ENCODE peak calls at places on chromosomes 2 and 18, in seven cellular contexts. C is K562, J is H1, K is HCT116, U is GM12878, I is HepG2, X is SK-N-SH. W is an unnamed sample.

GRCh38 chr2:160376576-160376975 is 117.0 kb downstream of the RBMS1 start:
- DNase-seq in C (no peak), J (no peak), K (no peak), U (no peak), I (no peak), X (no peak), W (no peak)

GRCh38 chr2:31138037-31138962 is at the start of gene GALNT14:
- DNase-seq in C (no peak), J (peak), K (no peak), U (no peak), I (no peak), X (peak), W (peak)

GRCh38 chr2:182426082-182426914 is 538 bp downstream of the PDE1A start:
- DNase-seq in C (no peak), J (no peak), K (no peak), U (no peak), I (no peak), X (no peak), W (no peak)

GRCh38 chr18:76380791-76381405 is 114.1 kb downstream of the ZNF516 start:
- DNase-seq in C (peak), J (peak), K (peak), U (no peak), I (no peak), X (no peak), W (peak)

GRCh38 chr2:160582481-160583161 is 89.0 kb upstream of the RBMS1 start:
- DNase-seq in C (no peak), J (no peak), K (no peak), U (no peak), I (no peak), X (no peak), W (peak)

GRCh38 chr2:73386894-73387636 is 1.4 kb downstream of the ALMS1 start:
- DNase-seq in C (no peak), J (no peak), K (no peak), U (no peak), I (no peak), X (no peak), W (no peak)

GRCh38 chr2:16284941-16285625 is 344.7 kb downstream of the MYCN start:
- DNase-seq in C (no peak), J (no peak), K (no peak), U (no peak), I (no peak), X (no peak), W (no peak)

GRCh38 chr2:55232863-55233657 is 572 bp downstream of the RPS27A start:
- DNase-seq in C (peak), J (no peak), K (no peak), U (no peak), I (no peak), X (peak), W (no peak)

GRCh38 chr2:85602476-85603234 is at the start of gene TMEM150A:
- DNase-seq in C (peak), J (peak), K (peak), U (peak), I (peak), X (peak), W (peak)

GRCh38 chr2:226483745-226484619 is 315.6 kb downstream of the IRS1 start:
- DNase-seq in C (no peak), J (peak), K (no peak), U (no peak), I (peak), X (no peak), W (no peak)

GRCh38 chr2:226488034-226488433 is 311.6 kb downstream of the IRS1 start:
- DNase-seq in C (no peak), J (no peak), K (no peak), U (no peak), I (no peak), X (no peak), W (no peak)

GRCh38 chr2:226490172-226490571 is 309.4 kb downstream of the IRS1 start:
- DNase-seq in C (no peak), J (no peak), K (no peak), U (no peak), I (no peak), X (no peak), W (no peak)

GRCh38 chr2:226487573-226487972 is 312.0 kb downstream of the IRS1 start:
- DNase-seq in C (no peak), J (no peak), K (no peak), U (no peak), I (no peak), X (no peak), W (no peak)

GRCh38 chr2:226489765-226490164 is 309.9 kb downstream of the IRS1 start:
- DNase-seq in C (no peak), J (no peak), K (no peak), U (peak), I (no peak), X (no peak), W (no peak)
- TF ChIP-seq JUND in C (no peak), J (no peak), K (peak), U (no peak), I (no peak), X (peak), W (no peak)

DNA sequence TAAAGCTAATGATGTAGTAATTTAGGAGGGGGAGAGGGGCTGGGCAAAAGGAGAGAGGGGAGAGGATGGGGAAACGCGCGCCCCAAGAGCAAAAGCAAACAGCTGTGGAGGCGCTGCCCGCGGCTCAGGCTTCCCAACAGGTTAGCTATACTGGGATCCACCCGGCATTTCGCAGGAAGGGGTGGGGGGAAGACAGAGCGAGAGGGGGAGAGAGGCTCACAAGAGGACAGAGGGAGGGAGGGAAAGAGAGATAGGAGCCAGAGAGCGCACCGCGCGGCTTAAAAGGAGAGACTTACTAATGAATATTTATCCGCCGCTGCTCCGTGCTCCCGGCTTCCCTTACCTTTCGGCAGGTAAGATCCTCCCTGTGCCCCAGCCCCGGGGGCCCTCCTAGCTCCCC is 7.5 kb upstream of the SIX3 start:
- DNase-seq in C (no peak), J (no peak), K (no peak), U (no peak), I (no peak), X (peak), W (no peak)
- TF ChIP-seq JUND in C (no peak), J (no peak), K (no peak), U (no peak), I (no peak), X (no peak), W (no peak)

DNA sequence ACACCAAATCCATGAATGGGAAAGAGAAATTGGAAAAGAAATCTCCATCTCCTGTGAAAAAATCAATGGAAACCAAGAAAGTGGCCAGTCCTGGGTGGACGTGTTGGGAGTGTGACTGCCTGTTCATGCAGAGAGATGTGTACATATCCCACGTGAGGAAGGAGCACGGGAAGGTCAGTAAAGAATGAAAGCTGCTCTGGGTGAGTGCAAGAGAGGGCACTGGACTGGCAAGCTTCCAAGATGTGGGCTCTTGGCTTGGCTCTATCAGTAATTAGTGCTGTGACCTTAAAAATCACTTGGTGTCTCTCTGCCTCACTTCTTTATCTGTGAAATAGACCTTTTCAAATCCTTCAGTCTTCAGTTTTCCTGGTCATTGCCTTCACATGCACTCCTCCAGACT is 89.0 kb downstream of the ZNF532 start:
- DNase-seq in C (no peak), J (no peak), K (no peak), U (no peak), I (peak), X (peak), W (peak)
- TF ChIP-seq JUND in C (no peak), J (no peak), K (no peak), U (no peak), I (no peak), X (no peak), W (no peak)

GRCh38 chr2:176002684-176003225 is 688 bp upstream of the LNPK start:
- DNase-seq in C (peak), J (no peak), K (no peak), U (no peak), I (peak), X (no peak), W (no peak)
- TF ChIP-seq JUND in C (peak), J (no peak), K (no peak), U (no peak), I (no peak), X (no peak), W (no peak)

GRCh38 chr18:41199212-41199611 is 755.8 kb upstream of the PIK3C3 start:
- DNase-seq in C (no peak), J (no peak), K (no peak), U (no peak), I (no peak), X (no peak), W (no peak)

DNA sequence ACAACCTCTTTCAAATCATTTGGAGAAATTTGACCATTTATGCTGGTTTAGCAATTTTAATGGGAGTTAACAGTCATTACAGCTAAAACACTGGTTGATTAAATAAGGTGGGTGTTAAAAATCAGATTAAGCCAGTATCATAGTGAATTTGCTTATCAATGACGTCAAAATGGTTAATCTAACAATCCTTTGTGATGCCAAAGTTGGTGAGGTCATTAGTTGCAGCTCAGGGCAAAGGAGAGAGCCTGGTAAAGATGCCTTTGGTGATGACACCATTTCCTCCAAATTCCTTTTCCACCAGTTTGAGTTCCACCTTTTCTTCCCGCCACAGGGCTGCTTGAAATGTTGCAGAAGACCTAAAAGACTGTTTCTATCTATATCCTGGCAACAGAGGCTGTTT is 757.1 kb upstream of the PIK3C3 start:
- DNase-seq in C (no peak), J (no peak), K (no peak), U (no peak), I (no peak), X (no peak), W (no peak)
- TF ChIP-seq JUND in C (no peak), J (no peak), K (no peak), U (no peak), I (no peak), X (no peak), W (no peak)

DNA sequence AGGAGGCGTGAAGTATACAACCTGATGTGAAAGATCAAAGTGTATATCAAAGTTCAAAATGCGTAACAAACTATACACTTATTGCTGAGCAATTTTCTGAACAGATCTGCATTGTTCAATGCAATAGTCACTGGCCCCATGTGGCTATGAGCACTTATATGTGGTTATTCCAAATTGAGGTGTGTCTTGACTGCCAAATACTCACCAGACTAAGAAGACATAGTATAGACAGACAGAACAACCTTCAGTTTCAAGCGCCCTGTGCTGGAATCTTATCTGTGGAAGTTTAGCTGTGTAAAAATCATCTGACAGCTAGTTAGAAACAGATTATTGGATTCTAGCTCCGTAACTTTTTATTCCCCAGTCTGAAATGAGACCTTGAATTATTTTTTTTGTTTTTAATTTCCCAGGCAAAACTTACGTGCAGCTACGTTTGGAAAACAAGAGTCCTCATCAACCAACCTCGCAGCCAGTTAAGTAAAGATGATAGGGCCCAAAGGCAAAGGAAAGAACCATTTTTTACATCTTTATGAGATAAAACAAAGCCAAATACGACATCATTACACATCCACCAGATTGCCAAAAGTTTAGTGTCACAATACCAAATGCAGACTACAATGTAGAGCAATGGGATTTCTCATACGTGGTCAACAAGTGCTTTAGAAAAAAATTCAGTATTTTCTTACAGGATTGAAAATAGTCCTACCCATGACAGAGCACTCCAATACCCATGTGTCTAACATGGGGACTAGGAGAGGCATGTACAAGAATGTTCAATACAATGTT is 37.2 kb downstream of the MBOAT2 start:
- DNase-seq in C (no peak), J (no peak), K (no peak), U (no peak), I (peak), X (no peak), W (no peak)
- TF ChIP-seq JUND in C (no peak), J (no peak), K (no peak), U (no peak), I (no peak), X (no peak), W (no peak)

GRCh38 chr2:58107803-58108710 is 61.5 kb downstream of the VRK2 start:
- DNase-seq in C (no peak), J (no peak), K (peak), U (no peak), I (no peak), X (no peak), W (no peak)
- TF ChIP-seq JUND in C (no peak), J (no peak), K (peak), U (no peak), I (no peak), X (no peak), W (no peak)